ENCODE peak calls at places on chromosomes 6 and 20, in six cellular contexts. B is head of caudate nucleus, R is fibroblast of the conjunctiva, X is COLO829, G is iris pigment epithelial cell, U is epithelial cell of esophagus. N is an unnamed sample.

GRCh38 chr20:3911956-3912355 is 22.8 kb downstream of the PANK2 start:
- DNase-seq in R (no peak), G (no peak), X (no peak), B (peak; percentile 43), U (no peak), N (no peak)

GRCh38 chr20:2799688-2800589 is 488 bp downstream of the CPXM1 start:
- DNase-seq in B (no peak), G (no peak), X (no peak), R (no peak), U (no peak), N (no peak)

GRCh38 chr6:33779305-33779704 is 9.6 kb downstream of the LEMD2 start:
- DNase-seq in X (no peak), B (no peak), R (no peak), G (no peak), U (no peak), N (no peak)

GRCh38 chr6:141598487-141598886 is 534.2 kb upstream of the GJE1 start:
- DNase-seq in X (no peak), U (peak; percentile 36), R (no peak), B (no peak), G (peak; percentile 67), N (no peak)

GRCh38 chr6:54981647-54982046 is 135.1 kb downstream of the FAM83B start:
- DNase-seq in R (no peak), G (peak; percentile 37), B (no peak), U (no peak), X (no peak), N (no peak)

GRCh38 chr6:15430181-15430580 is 184.3 kb downstream of the JARID2 start:
- DNase-seq in R (no peak), X (no peak), B (no peak), G (peak; percentile 68), U (no peak), N (no peak)

GRCh38 chr20:4813839-4814695 is 92.4 kb downstream of the PRND start:
- DNase-seq in U (no peak), G (no peak), B (peak; percentile 28), R (no peak), X (no peak), N (no peak)

GRCh38 chr6:166640342-166641043 is 13.4 kb upstream of the RPS6KA2 start:
- DNase-seq in R (no peak), G (no peak), U (peak; percentile 61), X (no peak), B (no peak), N (no peak)

GRCh38 chr6:32255212-32256153 is 31.6 kb upstream of the NOTCH4 start:
- DNase-seq in X (peak; percentile 82), R (peak; percentile 82), G (peak; percentile 96), B (peak; percentile 77), U (peak; percentile 91), N (peak; percentile 63)

GRCh38 chr20:41411458-41411857 is 44.8 kb upstream of the EMILIN3 start:
- DNase-seq in B (no peak), G (peak; percentile 37), R (no peak), X (peak; percentile 38), U (peak; percentile 36), N (no peak)

GRCh38 chr20:59850018-59850641 is 83.3 kb downstream of the SYCP2 start:
- DNase-seq in R (peak; percentile 16), G (peak; percentile 50), U (peak; percentile 67), B (no peak), X (peak; percentile 40), N (no peak)

GRCh38 chr6:123788319-123788718 is 15.3 kb upstream of the NKAIN2 start:
- DNase-seq in U (no peak), G (no peak), B (no peak), X (no peak), R (no peak), N (no peak)

GRCh38 chr6:136989591-136990578 is 54.9 kb downstream of the IL20RA start:
- DNase-seq in R (no peak), X (no peak), B (peak; percentile 50), G (no peak), U (no peak), N (no peak)

GRCh38 chr6:169397684-169398083 is 144.0 kb upstream of the THBS2 start:
- DNase-seq in X (no peak), G (no peak), U (no peak), B (no peak), R (no peak), N (no peak)

GRCh38 chr20:4684837-4685413 is 36.8 kb upstream of the PRND start:
- DNase-seq in B (no peak), R (no peak), G (peak; percentile 81), U (peak; percentile 90), X (no peak), N (no peak)

GRCh38 chr20:31816221-31816620 is 2.9 kb upstream of the MYLK2 start:
- DNase-seq in U (no peak), G (no peak), X (no peak), B (no peak), R (no peak), N (no peak)

GRCh38 chr6:54860739-54861138 is 14.2 kb downstream of the FAM83B start:
- DNase-seq in G (peak; percentile 89), X (no peak), R (no peak), U (peak; percentile 72), B (no peak), N (no peak)

GRCh38 chr6:22827760-22828159 is 258.4 kb downstream of the HDGFL1 start:
- DNase-seq in R (no peak), G (peak; percentile 48), X (no peak), B (no peak), U (peak; percentile 50), N (no peak)

GRCh38 chr20:53522696-53523095 is 70.9 kb downstream of the ZNF217 start:
- DNase-seq in G (no peak), U (no peak), B (no peak), R (no peak), X (no peak), N (no peak)

GRCh38 chr6:39049575-39050283 is 1.1 kb downstream of the GLP1R start:
- DNase-seq in G (no peak), U (no peak), B (no peak), R (no peak), X (no peak), N (no peak)

GRCh38 chr20:46304852-46305251 is 3.4 kb downstream of the CDH22 start:
- DNase-seq in U (no peak), G (no peak), X (no peak), R (no peak), B (no peak), N (no peak)

GRCh38 chr6:36692220-36692619 is 5.4 kb upstream of the RAB44 start:
- DNase-seq in U (no peak), B (no peak), R (no peak), G (no peak), X (no peak), N (peak; percentile 56)